ENCODE peak calls at places on chromosomes 3 and 15, in eight cellular contexts. W, L, R, U, C, F, S and I are unnamed samples.

GRCh38 chr3:55309336-55309735 is 177.8 kb downstream of the WNT5A start:
- DNase-seq in W (no peak), L (no peak), R (no peak), U (no peak), C (no peak), F (no peak), S (no peak), I (no peak)

GRCh38 chr3:16399473-16399872 is 114.0 kb downstream of the RFTN1 start:
- DNase-seq in W (no peak), L (peak), R (no peak), U (peak), C (no peak), F (peak), S (no peak), I (no peak)

GRCh38 chr3:105232536-105232935 is 134.2 kb upstream of the ALCAM start:
- DNase-seq in W (no peak), L (no peak), R (no peak), U (no peak), C (no peak), F (no peak), S (no peak), I (no peak)

GRCh38 chr3:120820748-120821147 is 78.2 kb downstream of the GTF2E1 start:
- DNase-seq in W (no peak), L (no peak), R (no peak), U (no peak), C (no peak), F (no peak), S (no peak), I (no peak)

GRCh38 chr3:71432044-71432970 is 151.2 kb downstream of the FOXP1 start:
- DNase-seq in W (no peak), L (no peak), R (no peak), U (peak), C (no peak), F (no peak), S (no peak), I (no peak)

GRCh38 chr3:72281551-72281950 is 496.6 kb upstream of the PROK2 start:
- DNase-seq in W (no peak), L (no peak), R (no peak), U (no peak), C (no peak), F (no peak), S (no peak), I (no peak)

GRCh38 chr15:77482570-77482969 is 61.9 kb downstream of the HMG20A start:
- DNase-seq in W (no peak), L (no peak), R (no peak), U (no peak), C (no peak), F (peak), S (no peak), I (no peak)

GRCh38 chr3:101898752-101899169 is 49.4 kb downstream of the NFKBIZ start:
- DNase-seq in W (peak), L (no peak), R (no peak), U (peak), C (no peak), F (no peak), S (no peak), I (no peak)

GRCh38 chr15:25810631-25811077 is 52.5 kb downstream of the ATP10A start:
- DNase-seq in W (no peak), L (no peak), R (no peak), U (no peak), C (peak), F (no peak), S (no peak), I (no peak)

GRCh38 chr3:66527253-66527652 is 26.4 kb upstream of the LRIG1 start:
- DNase-seq in W (no peak), L (no peak), R (no peak), U (no peak), C (no peak), F (no peak), S (no peak), I (no peak)

GRCh38 chr3:127483902-127484591 is 106.5 kb downstream of the TPRA1 start:
- DNase-seq in W (no peak), L (no peak), R (peak), U (peak), C (peak), F (no peak), S (no peak), I (no peak)

GRCh38 chr3:107525101-107525953 is 2.6 kb downstream of the BBX start:
- DNase-seq in W (peak), L (peak), R (peak), U (peak), C (peak), F (peak), S (peak), I (no peak)

GRCh38 chr3:149613988-149614387 is 43.8 kb downstream of the WWTR1 start:
- DNase-seq in W (no peak), L (no peak), R (no peak), U (no peak), C (no peak), F (no peak), S (no peak), I (no peak)

GRCh38 chr3:13105851-13106250 is 32.6 kb upstream of the IQSEC1 start:
- DNase-seq in W (no peak), L (no peak), R (no peak), U (no peak), C (no peak), F (no peak), S (peak), I (no peak)

GRCh38 chr3:64740232-64740631 is 52.4 kb upstream of the ADAMTS9 start:
- DNase-seq in W (no peak), L (no peak), R (no peak), U (no peak), C (no peak), F (no peak), S (no peak), I (no peak)

GRCh38 chr15:93664180-93664951 is 567.0 kb upstream of the MCTP2 start:
- DNase-seq in W (no peak), L (no peak), R (no peak), U (no peak), C (no peak), F (no peak), S (no peak), I (no peak)

GRCh38 chr3:27885641-27886040 is 163.5 kb upstream of the EOMES start:
- DNase-seq in W (no peak), L (no peak), R (no peak), U (no peak), C (no peak), F (no peak), S (no peak), I (no peak)

GRCh38 chr3:189275852-189276251 is 104.1 kb downstream of the TPRG1 start:
- DNase-seq in W (no peak), L (no peak), R (no peak), U (no peak), C (no peak), F (no peak), S (no peak), I (no peak)

GRCh38 chr3:128009952-128010846 is 42.0 kb upstream of the SEC61A1 start:
- DNase-seq in W (no peak), L (peak), R (no peak), U (no peak), C (no peak), F (peak), S (no peak), I (no peak)

GRCh38 chr3:39292961-39293360 is 13.1 kb upstream of the CX3CR1 start:
- DNase-seq in W (no peak), L (no peak), R (no peak), U (no peak), C (no peak), F (no peak), S (no peak), I (no peak)

GRCh38 chr3:10025205-10026083 is 793 bp upstream of the FANCD2 start:
- DNase-seq in W (no peak), L (no peak), R (no peak), U (no peak), C (no peak), F (no peak), S (no peak), I (no peak)